ENCODE peak calls at places on chromosomes 12 and 14, in eight cellular contexts. One of them, this sample, is unnamed.

GRCh38 chr14:68637106-68638021 is 155.5 kb downstream of the ZFP36L1 start:
- DNase-seq in H9: no peak
- DNase-seq in tibial nerve: no peak
- DNase-seq in heart right ventricle: no peak
- DNase-seq in mesothelial cell of epicardium: no peak
- DNase-seq in glutamatergic neuron: no peak
- DNase-seq in CD4-positive, alpha-beta T cell: peak; percentile 24
- DNase-seq in GM20000: no peak
- DNase-seq in this sample: no peak

GRCh38 chr12:2974560-2974971 is 15.4 kb downstream of the TEAD4 start:
- DNase-seq in H9: peak; percentile 73
- DNase-seq in tibial nerve: no peak
- DNase-seq in heart right ventricle: no peak
- DNase-seq in mesothelial cell of epicardium: no peak
- DNase-seq in glutamatergic neuron: no peak
- DNase-seq in CD4-positive, alpha-beta T cell: no peak
- DNase-seq in GM20000: no peak
- DNase-seq in this sample: peak; percentile 23

GRCh38 chr12:3651585-3652424 is 101.1 kb downstream of the CRACR2A start:
- DNase-seq in H9: no peak
- DNase-seq in tibial nerve: no peak
- DNase-seq in heart right ventricle: no peak
- DNase-seq in mesothelial cell of epicardium: no peak
- DNase-seq in glutamatergic neuron: no peak
- DNase-seq in CD4-positive, alpha-beta T cell: no peak
- DNase-seq in GM20000: no peak
- DNase-seq in this sample: no peak

GRCh38 chr12:109535863-109536250 is 37.4 kb downstream of the MMAB start:
- DNase-seq in H9: no peak
- DNase-seq in tibial nerve: no peak
- DNase-seq in heart right ventricle: no peak
- DNase-seq in mesothelial cell of epicardium: no peak
- DNase-seq in glutamatergic neuron: no peak
- DNase-seq in CD4-positive, alpha-beta T cell: no peak
- DNase-seq in GM20000: no peak
- DNase-seq in this sample: no peak

GRCh38 chr12:48972213-48973021 is 882 bp upstream of the WNT10B start:
- DNase-seq in H9: peak; percentile 68
- DNase-seq in tibial nerve: no peak
- DNase-seq in heart right ventricle: no peak
- DNase-seq in mesothelial cell of epicardium: no peak
- DNase-seq in glutamatergic neuron: no peak
- DNase-seq in CD4-positive, alpha-beta T cell: no peak
- DNase-seq in GM20000: peak; percentile 36
- DNase-seq in this sample: no peak

GRCh38 chr12:28998662-28999120 is 150.4 kb upstream of the FAR2 start:
- DNase-seq in H9: no peak
- DNase-seq in tibial nerve: peak; percentile 48
- DNase-seq in heart right ventricle: no peak
- DNase-seq in mesothelial cell of epicardium: no peak
- DNase-seq in glutamatergic neuron: no peak
- DNase-seq in CD4-positive, alpha-beta T cell: no peak
- DNase-seq in GM20000: peak; percentile 8
- DNase-seq in this sample: peak; percentile 33

GRCh38 chr12:38123566-38124246 is 192.9 kb upstream of the ALG10B start:
- DNase-seq in H9: no peak
- DNase-seq in tibial nerve: no peak
- DNase-seq in heart right ventricle: no peak
- DNase-seq in mesothelial cell of epicardium: no peak
- DNase-seq in glutamatergic neuron: no peak
- DNase-seq in CD4-positive, alpha-beta T cell: no peak
- DNase-seq in GM20000: no peak
- DNase-seq in this sample: no peak

GRCh38 chr12:131009595-131010270 is 56.0 kb downstream of the ADGRD1 start:
- DNase-seq in H9: no peak
- DNase-seq in tibial nerve: no peak
- DNase-seq in heart right ventricle: no peak
- DNase-seq in mesothelial cell of epicardium: no peak
- DNase-seq in glutamatergic neuron: no peak
- DNase-seq in CD4-positive, alpha-beta T cell: no peak
- DNase-seq in GM20000: no peak
- DNase-seq in this sample: no peak

GRCh38 chr12:100484178-100484886 is 10.7 kb downstream of the NR1H4 start:
- DNase-seq in H9: no peak
- DNase-seq in tibial nerve: no peak
- DNase-seq in heart right ventricle: no peak
- DNase-seq in mesothelial cell of epicardium: no peak
- DNase-seq in glutamatergic neuron: no peak
- DNase-seq in CD4-positive, alpha-beta T cell: no peak
- DNase-seq in GM20000: no peak
- DNase-seq in this sample: no peak

GRCh38 chr12:40382217-40382616 is 157.4 kb downstream of the LRRK2 start:
- DNase-seq in H9: no peak
- DNase-seq in tibial nerve: no peak
- DNase-seq in heart right ventricle: no peak
- DNase-seq in mesothelial cell of epicardium: no peak
- DNase-seq in glutamatergic neuron: no peak
- DNase-seq in CD4-positive, alpha-beta T cell: no peak
- DNase-seq in GM20000: no peak
- DNase-seq in this sample: no peak

GRCh38 chr12:108959748-108960655 is 60.9 kb downstream of the SVOP start:
- DNase-seq in H9: no peak
- DNase-seq in tibial nerve: no peak
- DNase-seq in heart right ventricle: no peak
- DNase-seq in mesothelial cell of epicardium: no peak
- DNase-seq in glutamatergic neuron: no peak
- DNase-seq in CD4-positive, alpha-beta T cell: no peak
- DNase-seq in GM20000: no peak
- DNase-seq in this sample: no peak

GRCh38 chr14:100645986-100646314 is 58.7 kb upstream of the BEGAIN start:
- DNase-seq in H9: no peak
- DNase-seq in tibial nerve: no peak
- DNase-seq in heart right ventricle: no peak
- DNase-seq in mesothelial cell of epicardium: no peak
- DNase-seq in glutamatergic neuron: no peak
- DNase-seq in CD4-positive, alpha-beta T cell: no peak
- DNase-seq in GM20000: no peak
- DNase-seq in this sample: no peak

GRCh38 chr14:78227466-78228077 is 57.4 kb downstream of the NRXN3 start:
- DNase-seq in H9: no peak
- DNase-seq in tibial nerve: no peak
- DNase-seq in heart right ventricle: no peak
- DNase-seq in mesothelial cell of epicardium: no peak
- DNase-seq in glutamatergic neuron: no peak
- DNase-seq in CD4-positive, alpha-beta T cell: no peak
- DNase-seq in GM20000: no peak
- DNase-seq in this sample: no peak

GRCh38 chr12:121430821-121431415 is 31.0 kb downstream of the RNF34 start:
- DNase-seq in H9: no peak
- DNase-seq in tibial nerve: no peak
- DNase-seq in heart right ventricle: no peak
- DNase-seq in mesothelial cell of epicardium: no peak
- DNase-seq in glutamatergic neuron: no peak
- DNase-seq in CD4-positive, alpha-beta T cell: no peak
- DNase-seq in GM20000: no peak
- DNase-seq in this sample: no peak

GRCh38 chr14:73753043-73753886 is 39.1 kb upstream of the PNMA1 start:
- DNase-seq in H9: peak; percentile 27
- DNase-seq in tibial nerve: no peak
- DNase-seq in heart right ventricle: no peak
- DNase-seq in mesothelial cell of epicardium: no peak
- DNase-seq in glutamatergic neuron: no peak
- DNase-seq in CD4-positive, alpha-beta T cell: no peak
- DNase-seq in GM20000: peak; percentile 20
- DNase-seq in this sample: peak; percentile 71

GRCh38 chr14:40417777-40418401 is 985.7 kb upstream of the FBXO33 start:
- DNase-seq in H9: peak; percentile 70
- DNase-seq in tibial nerve: no peak
- DNase-seq in heart right ventricle: no peak
- DNase-seq in mesothelial cell of epicardium: no peak
- DNase-seq in glutamatergic neuron: peak; percentile 55
- DNase-seq in CD4-positive, alpha-beta T cell: no peak
- DNase-seq in GM20000: peak; percentile 9
- DNase-seq in this sample: peak; percentile 67

GRCh38 chr12:130195776-130196175 is 33.5 kb downstream of the FZD10 start:
- DNase-seq in H9: no peak
- DNase-seq in tibial nerve: no peak
- DNase-seq in heart right ventricle: no peak
- DNase-seq in mesothelial cell of epicardium: no peak
- DNase-seq in glutamatergic neuron: no peak
- DNase-seq in CD4-positive, alpha-beta T cell: no peak
- DNase-seq in GM20000: no peak
- DNase-seq in this sample: no peak

GRCh38 chr14:52148371-52148770 is 79.5 kb upstream of the NID2 start:
- DNase-seq in H9: no peak
- DNase-seq in tibial nerve: no peak
- DNase-seq in heart right ventricle: no peak
- DNase-seq in mesothelial cell of epicardium: no peak
- DNase-seq in glutamatergic neuron: no peak
- DNase-seq in CD4-positive, alpha-beta T cell: no peak
- DNase-seq in GM20000: no peak
- DNase-seq in this sample: no peak

GRCh38 chr14:46490150-46490769 is 161.3 kb downstream of the RPL10L start:
- DNase-seq in H9: peak; percentile 40
- DNase-seq in tibial nerve: no peak
- DNase-seq in heart right ventricle: no peak
- DNase-seq in mesothelial cell of epicardium: no peak
- DNase-seq in glutamatergic neuron: no peak
- DNase-seq in CD4-positive, alpha-beta T cell: no peak
- DNase-seq in GM20000: peak; percentile 21
- DNase-seq in this sample: peak; percentile 44

GRCh38 chr12:84642201-84642600 is 270.4 kb downstream of the SLC6A15 start:
- DNase-seq in H9: no peak
- DNase-seq in tibial nerve: no peak
- DNase-seq in heart right ventricle: no peak
- DNase-seq in mesothelial cell of epicardium: no peak
- DNase-seq in glutamatergic neuron: no peak
- DNase-seq in CD4-positive, alpha-beta T cell: no peak
- DNase-seq in GM20000: no peak
- DNase-seq in this sample: no peak

GRCh38 chr12:76303365-76303764 is 44.9 kb downstream of the BBS10 start:
- DNase-seq in H9: no peak
- DNase-seq in tibial nerve: no peak
- DNase-seq in heart right ventricle: no peak
- DNase-seq in mesothelial cell of epicardium: no peak
- DNase-seq in glutamatergic neuron: no peak
- DNase-seq in CD4-positive, alpha-beta T cell: no peak
- DNase-seq in GM20000: no peak
- DNase-seq in this sample: no peak

GRCh38 chr14:73738518-73739173 is 24.5 kb upstream of the PNMA1 start:
- DNase-seq in H9: peak; percentile 16
- DNase-seq in tibial nerve: no peak
- DNase-seq in heart right ventricle: no peak
- DNase-seq in mesothelial cell of epicardium: no peak
- DNase-seq in glutamatergic neuron: no peak
- DNase-seq in CD4-positive, alpha-beta T cell: no peak
- DNase-seq in GM20000: no peak
- DNase-seq in this sample: no peak

GRCh38 chr12:42396473-42397259 is 70.7 kb downstream of the PPHLN1 start:
- DNase-seq in H9: no peak
- DNase-seq in tibial nerve: no peak
- DNase-seq in heart right ventricle: no peak
- DNase-seq in mesothelial cell of epicardium: no peak
- DNase-seq in glutamatergic neuron: no peak
- DNase-seq in CD4-positive, alpha-beta T cell: no peak
- DNase-seq in GM20000: no peak
- DNase-seq in this sample: no peak

GRCh38 chr14:66782853-66783252 is 274.9 kb downstream of the GPHN start:
- DNase-seq in H9: no peak
- DNase-seq in tibial nerve: no peak
- DNase-seq in heart right ventricle: no peak
- DNase-seq in mesothelial cell of epicardium: no peak
- DNase-seq in glutamatergic neuron: no peak
- DNase-seq in CD4-positive, alpha-beta T cell: no peak
- DNase-seq in GM20000: no peak
- DNase-seq in this sample: no peak
- TF ChIP-seq CTCF in H9: peak; percentile 55
- TF ChIP-seq CTCF in tibial nerve: no peak
- TF ChIP-seq CTCF in heart right ventricle: no peak
- TF ChIP-seq CTCF in mesothelial cell of epicardium: no peak
- TF ChIP-seq CTCF in glutamatergic neuron: no peak
- TF ChIP-seq CTCF in CD4-positive, alpha-beta T cell: no peak
- TF ChIP-seq CTCF in GM20000: no peak
- TF ChIP-seq CTCF in this sample: no peak

GRCh38 chr12:51869931-51870330 is 18.0 kb upstream of the ANKRD33 start:
- DNase-seq in H9: no peak
- DNase-seq in tibial nerve: no peak
- DNase-seq in heart right ventricle: no peak
- DNase-seq in mesothelial cell of epicardium: no peak
- DNase-seq in glutamatergic neuron: no peak
- DNase-seq in CD4-positive, alpha-beta T cell: no peak
- DNase-seq in GM20000: no peak
- DNase-seq in this sample: no peak

GRCh38 chr12:51872689-51872981 is 15.3 kb upstream of the ANKRD33 start:
- DNase-seq in H9: no peak
- DNase-seq in tibial nerve: no peak
- DNase-seq in heart right ventricle: no peak
- DNase-seq in mesothelial cell of epicardium: no peak
- DNase-seq in glutamatergic neuron: no peak
- DNase-seq in CD4-positive, alpha-beta T cell: no peak
- DNase-seq in GM20000: no peak
- DNase-seq in this sample: no peak

GRCh38 chr12:51869490-51869865 is 18.4 kb upstream of the ANKRD33 start:
- DNase-seq in H9: no peak
- DNase-seq in tibial nerve: no peak
- DNase-seq in heart right ventricle: no peak
- DNase-seq in mesothelial cell of epicardium: no peak
- DNase-seq in glutamatergic neuron: peak; percentile 24
- DNase-seq in CD4-positive, alpha-beta T cell: no peak
- DNase-seq in GM20000: no peak
- DNase-seq in this sample: no peak

GRCh38 chr12:51871918-51872688 is 15.8 kb upstream of the ANKRD33 start:
- DNase-seq in H9: no peak
- DNase-seq in tibial nerve: no peak
- DNase-seq in heart right ventricle: no peak
- DNase-seq in mesothelial cell of epicardium: no peak
- DNase-seq in glutamatergic neuron: peak; percentile 31
- DNase-seq in CD4-positive, alpha-beta T cell: no peak
- DNase-seq in GM20000: no peak
- DNase-seq in this sample: no peak

GRCh38 chr12:51871126-51871525 is 16.8 kb upstream of the ANKRD33 start:
- DNase-seq in H9: no peak
- DNase-seq in tibial nerve: peak; percentile 44
- DNase-seq in heart right ventricle: no peak
- DNase-seq in mesothelial cell of epicardium: no peak
- DNase-seq in glutamatergic neuron: no peak
- DNase-seq in CD4-positive, alpha-beta T cell: no peak
- DNase-seq in GM20000: no peak
- DNase-seq in this sample: no peak
- TF ChIP-seq CTCF in H9: peak; percentile 20
- TF ChIP-seq CTCF in tibial nerve: no peak
- TF ChIP-seq CTCF in heart right ventricle: no peak
- TF ChIP-seq CTCF in mesothelial cell of epicardium: no peak
- TF ChIP-seq CTCF in glutamatergic neuron: no peak
- TF ChIP-seq CTCF in CD4-positive, alpha-beta T cell: no peak
- TF ChIP-seq CTCF in GM20000: no peak
- TF ChIP-seq CTCF in this sample: no peak

GRCh38 chr14:60195179-60195810 is 30.1 kb upstream of the DHRS7 start:
- DNase-seq in H9: no peak
- DNase-seq in tibial nerve: no peak
- DNase-seq in heart right ventricle: no peak
- DNase-seq in mesothelial cell of epicardium: no peak
- DNase-seq in glutamatergic neuron: no peak
- DNase-seq in CD4-positive, alpha-beta T cell: no peak
- DNase-seq in GM20000: no peak
- DNase-seq in this sample: no peak
- TF ChIP-seq CTCF in H9: peak; percentile 54
- TF ChIP-seq CTCF in tibial nerve: no peak
- TF ChIP-seq CTCF in heart right ventricle: peak; percentile 49
- TF ChIP-seq CTCF in mesothelial cell of epicardium: no peak
- TF ChIP-seq CTCF in glutamatergic neuron: no peak
- TF ChIP-seq CTCF in CD4-positive, alpha-beta T cell: no peak
- TF ChIP-seq CTCF in GM20000: no peak
- TF ChIP-seq CTCF in this sample: no peak

GRCh38 chr12:56601503-56601902 is 28.6 kb downstream of the BAZ2A start:
- DNase-seq in H9: peak; percentile 52
- DNase-seq in tibial nerve: no peak
- DNase-seq in heart right ventricle: no peak
- DNase-seq in mesothelial cell of epicardium: no peak
- DNase-seq in glutamatergic neuron: peak; percentile 37
- DNase-seq in CD4-positive, alpha-beta T cell: peak; percentile 26
- DNase-seq in GM20000: peak; percentile 44
- DNase-seq in this sample: peak; percentile 28
- TF ChIP-seq CTCF in H9: peak; percentile 40
- TF ChIP-seq CTCF in tibial nerve: no peak
- TF ChIP-seq CTCF in heart right ventricle: no peak
- TF ChIP-seq CTCF in mesothelial cell of epicardium: no peak
- TF ChIP-seq CTCF in glutamatergic neuron: no peak
- TF ChIP-seq CTCF in CD4-positive, alpha-beta T cell: no peak
- TF ChIP-seq CTCF in GM20000: peak; percentile 11
- TF ChIP-seq CTCF in this sample: no peak